ENCODE peak calls at places on chromosomes 16 and 17, in six cellular contexts. D is right lobe of liver; L is A549; N is CD4-positive, alpha-beta T cell; I is spleen; G is AG04450. Y is an unnamed sample.

GRCh38 chr16:82061861-82062525 is 26.9 kb downstream of the HSD17B2 start:
- DNase-seq in N (no peak), I (no peak), D (no peak), L (peak), G (no peak), Y (peak)

GRCh38 chr16:84589975-84590719 is 27.7 kb downstream of the COTL1 start:
- DNase-seq in I (no peak), N (no peak), D (no peak), G (no peak), L (no peak), Y (no peak)

GRCh38 chr17:82330322-82331239 is 3.0 kb downstream of the SECTM1 start:
- DNase-seq in D (peak), I (peak), L (peak), N (no peak), G (peak), Y (peak)

GRCh38 chr16:87924041-87924851 is 12.1 kb downstream of the CA5A start:
- DNase-seq in G (no peak), N (no peak), D (no peak), I (peak), L (no peak), Y (no peak)

GRCh38 chr17:42632949-42633444 is 23.5 kb downstream of the TUBG1 start:
- DNase-seq in L (no peak), G (no peak), D (no peak), N (no peak), I (no peak), Y (no peak)

GRCh38 chr16:11105038-11105903 is 150.7 kb downstream of the SOCS1 start:
- DNase-seq in L (peak), G (peak), I (no peak), N (no peak), D (no peak), Y (peak)

GRCh38 chr16:77336637-77337036 is 98.2 kb downstream of the ADAMTS18 start:
- DNase-seq in G (no peak), D (no peak), L (no peak), I (no peak), N (no peak), Y (no peak)

GRCh38 chr16:75065149-75065807 is 51.3 kb downstream of the LDHD start:
- DNase-seq in L (peak), N (peak), D (no peak), G (no peak), I (peak), Y (no peak)

GRCh38 chr17:31515226-31515759 is 123.8 kb downstream of the RAB11FIP4 start:
- DNase-seq in G (no peak), I (peak), L (no peak), D (no peak), N (no peak), Y (no peak)

GRCh38 chr17:15954222-15954621 is 9.3 kb downstream of the ADORA2B start:
- DNase-seq in L (peak), N (no peak), D (no peak), G (peak), I (peak), Y (peak)

GRCh38 chr17:7586673-7587419 is 3.0 kb downstream of the SOX15 start:
- DNase-seq in I (no peak), L (peak), D (no peak), N (no peak), G (no peak), Y (no peak)

GRCh38 chr16:86718118-86718517 is 139.8 kb downstream of the FOXL1 start:
- DNase-seq in L (peak), G (no peak), N (no peak), I (no peak), D (no peak), Y (peak)

GRCh38 chr17:21252289-21252874 is 828 bp downstream of the NATD1 start:
- DNase-seq in I (peak), G (no peak), D (no peak), L (no peak), N (no peak), Y (no peak)

GRCh38 chr17:27496971-27497370 is 40.7 kb downstream of the KSR1 start:
- DNase-seq in N (no peak), D (no peak), L (no peak), G (no peak), I (no peak), Y (no peak)

GRCh38 chr16:83002351-83003334 is 375.9 kb downstream of the CDH13 start:
- DNase-seq in L (no peak), I (no peak), D (no peak), G (peak), N (no peak), Y (no peak)

GRCh38 chr17:19303367-19303776 is 59.2 kb downstream of the B9D1 start:
- DNase-seq in I (peak), D (no peak), G (no peak), L (no peak), N (no peak), Y (no peak)

GRCh38 chr16:62050793-62051192 is 14.6 kb upstream of the CDH8 start:
- DNase-seq in N (no peak), L (no peak), G (no peak), D (no peak), I (no peak), Y (no peak)

GRCh38 chr16:22386976-22387375 is 12.6 kb upstream of the CDR2 start:
- DNase-seq in D (no peak), L (no peak), I (no peak), G (peak), N (no peak), Y (peak)

GRCh38 chr17:64632193-64632592 is 29.9 kb downstream of the SMURF2 start:
- DNase-seq in L (no peak), G (no peak), I (no peak), N (no peak), D (no peak), Y (no peak)

GRCh38 chr17:61659437-61659836 is 68.4 kb upstream of the NACA2 start:
- DNase-seq in L (no peak), I (no peak), D (no peak), G (no peak), N (no peak), Y (no peak)

GRCh38 chr16:728131-728889 is 1.4 kb downstream of the HAGHL start:
- DNase-seq in G (no peak), N (no peak), I (peak), L (peak), D (peak), Y (peak)

GRCh38 chr17:29145289-29146058 is 34.7 kb downstream of the MYO18A start:
- DNase-seq in N (peak), I (peak), D (peak), G (no peak), L (peak), Y (no peak)

GRCh38 chr16:59635674-59636073 is 901.6 kb upstream of the GOT2 start:
- DNase-seq in L (no peak), D (no peak), N (no peak), G (no peak), I (no peak), Y (no peak)

GRCh38 chr17:57120814-57121213 is 35.8 kb downstream of the AKAP1 start:
- DNase-seq in G (no peak), D (no peak), I (no peak), L (no peak), N (no peak), Y (no peak)

GRCh38 chr16:21239646-21240045 is 6.1 kb downstream of the ANKS4B start:
- DNase-seq in N (no peak), G (no peak), D (no peak), I (no peak), L (no peak), Y (no peak)

GRCh38 chr17:12545877-12546513 is 119.7 kb upstream of the MYOCD start:
- DNase-seq in I (no peak), N (no peak), D (no peak), L (peak), G (no peak), Y (peak)

GRCh38 chr17:72120878-72121163 is at the start of gene SOX9:
- DNase-seq in G (peak), I (no peak), D (peak), L (peak), N (no peak), Y (peak)

GRCh38 chr17:72122336-72122667 is 1.5 kb downstream of the SOX9 start:
- DNase-seq in L (no peak), G (no peak), N (no peak), I (no peak), D (no peak), Y (no peak)

GRCh38 chr17:72122668-72123495 is 2.1 kb downstream of the SOX9 start:
- DNase-seq in D (peak), N (no peak), L (no peak), I (no peak), G (no peak), Y (peak)

GRCh38 chr17:72121164-72122001 is 563 bp downstream of the SOX9 start:
- DNase-seq in I (no peak), L (peak), N (no peak), G (no peak), D (peak), Y (peak)

GRCh38 chr17:72122002-72122310 is 1.1 kb downstream of the SOX9 start:
- DNase-seq in N (no peak), L (no peak), G (no peak), D (no peak), I (no peak), Y (peak)
- TF ChIP-seq CTCF in N (no peak), L (no peak), G (no peak), D (no peak), I (no peak), Y (peak)

GRCh38 chr17:50866261-50866949 is at the start of gene TOB1:
- DNase-seq in G (peak), N (peak), I (peak), D (peak), L (peak), Y (peak)
- TF ChIP-seq CTCF in G (no peak), N (no peak), I (no peak), D (no peak), L (no peak), Y (no peak)

GRCh38 chr17:80889897-80890550 is 101.6 kb upstream of the CHMP6 start:
- DNase-seq in L (no peak), I (peak), D (peak), N (no peak), G (no peak), Y (no peak)

GRCh38 chr17:80892900-80893603 is 98.6 kb upstream of the CHMP6 start:
- DNase-seq in D (no peak), G (peak), N (no peak), L (peak), I (no peak), Y (peak)

GRCh38 chr17:80890551-80890930 is 101.1 kb upstream of the CHMP6 start:
- DNase-seq in I (peak), L (no peak), G (no peak), N (no peak), D (peak), Y (no peak)

GRCh38 chr17:80892019-80892855 is 99.4 kb upstream of the CHMP6 start:
- DNase-seq in D (no peak), L (peak), N (peak), G (peak), I (peak), Y (peak)

GRCh38 chr17:80891096-80892018 is 100.3 kb upstream of the CHMP6 start:
- DNase-seq in N (peak), G (peak), L (peak), D (peak), I (peak), Y (peak)
- TF ChIP-seq CTCF in N (no peak), G (no peak), L (peak), D (no peak), I (no peak), Y (no peak)

GRCh38 chr16:25108054-25108453 is 3.5 kb upstream of the LCMT1 start:
- DNase-seq in L (peak), D (no peak), N (peak), G (no peak), I (peak), Y (no peak)
- TF ChIP-seq CTCF in L (no peak), D (no peak), N (peak), G (peak), I (no peak), Y (no peak)

GRCh38 chr16:52976539-52977167 is 76.0 kb downstream of the CHD9NB start:
- DNase-seq in L (peak), I (no peak), D (no peak), G (no peak), N (no peak), Y (peak)
- TF ChIP-seq CTCF in L (peak), I (peak), D (peak), G (peak), N (no peak), Y (peak)

GRCh38 chr17:45051060-45051719 is at the start of gene DCAKD:
- DNase-seq in L (peak), G (peak), I (peak), D (peak), N (peak), Y (peak)
- TF ChIP-seq CTCF in L (no peak), G (no peak), I (no peak), D (no peak), N (no peak), Y (no peak)

DNA sequence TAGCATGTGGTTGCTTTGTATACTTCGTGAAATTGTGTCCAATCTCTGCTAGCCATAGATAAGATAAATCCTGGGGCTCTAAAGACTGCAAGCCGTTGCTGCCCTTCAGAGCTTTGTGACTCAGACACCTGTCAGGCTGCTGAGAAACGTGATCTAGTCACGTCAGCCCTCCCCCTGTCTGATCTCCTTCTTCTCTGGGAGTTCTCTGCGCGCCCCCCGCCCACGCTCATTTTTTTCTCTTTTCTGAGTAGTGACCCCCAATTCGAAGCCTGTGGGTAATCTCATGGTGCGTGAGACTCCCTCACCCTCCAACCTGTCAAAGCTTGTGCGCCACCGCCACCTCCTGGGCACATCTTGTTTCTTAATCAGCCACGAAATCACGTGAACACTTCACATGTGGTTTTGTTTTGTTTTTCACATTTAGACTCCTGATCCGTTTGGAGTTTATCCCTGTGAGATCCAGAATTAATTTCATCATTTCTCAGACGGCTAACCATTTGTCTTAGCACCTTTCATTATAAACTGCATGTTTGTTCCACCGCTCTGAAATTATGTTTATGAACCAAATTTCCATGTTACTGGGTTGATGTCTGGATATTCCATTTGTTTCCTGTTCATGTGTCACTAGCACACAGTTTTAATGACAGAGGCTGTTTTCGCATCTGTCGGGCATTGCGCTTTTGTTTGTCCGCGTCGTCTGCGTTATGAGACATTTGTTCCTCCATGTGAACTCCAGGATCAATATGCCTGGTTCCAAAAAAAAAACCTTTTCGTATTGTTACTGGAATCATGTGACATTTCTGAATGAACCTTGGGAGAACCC is 977 bp upstream of the ZNF778 start:
- DNase-seq in I (peak), N (peak), G (peak), L (peak), D (peak), Y (peak)
- TF ChIP-seq CTCF in I (peak), N (peak), G (peak), L (peak), D (peak), Y (peak)

GRCh38 chr16:71482569-71482968 is 6.6 kb downstream of the ZNF19 start:
- DNase-seq in D (no peak), G (no peak), L (no peak), I (no peak), N (no peak), Y (no peak)

GRCh38 chr16:71476457-71476856 is 12.7 kb downstream of the ZNF19 start:
- DNase-seq in D (no peak), I (no peak), G (no peak), L (no peak), N (no peak), Y (no peak)

GRCh38 chr16:71484006-71484893 is 4.9 kb downstream of the ZNF19 start:
- DNase-seq in D (peak), N (peak), L (peak), G (peak), I (peak), Y (peak)

GRCh38 chr16:71474864-71475263 is 12.8 kb upstream of the ZNF23 start:
- DNase-seq in L (no peak), G (peak), D (no peak), I (no peak), N (no peak), Y (peak)

DNA sequence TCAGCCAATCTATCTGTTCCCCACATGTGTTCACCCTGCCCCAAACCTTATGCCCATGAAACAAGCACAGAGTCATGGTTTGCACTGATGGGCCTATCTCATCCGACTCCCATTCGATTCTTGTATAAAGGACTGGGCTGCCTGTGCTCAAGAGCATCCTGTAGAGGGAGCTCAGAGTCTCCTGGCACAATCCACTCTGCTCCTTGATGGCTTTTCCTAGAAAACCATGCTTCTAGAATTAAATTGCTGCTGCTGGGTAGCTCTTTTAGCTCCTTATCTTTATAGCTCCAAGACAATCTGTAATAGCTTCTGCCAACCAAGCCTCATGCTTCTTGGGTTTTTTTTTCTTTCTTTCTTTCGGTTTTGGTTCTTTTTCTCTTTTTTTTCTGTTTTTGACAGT is 9.7 kb downstream of the ZNF19 start:
- DNase-seq in D (no peak), I (no peak), N (no peak), L (peak), G (no peak), Y (no peak)
- TF ChIP-seq CTCF in D (peak), I (no peak), N (no peak), L (no peak), G (peak), Y (no peak)

Y was measured in RWPE1.